ENCODE peak calls at places on chromosomes 6 and 20, in ten cellular contexts. T is HCT116; W is iPS DF 6.9; F is ovary; A is CD8-positive, alpha-beta T cell; K is lung; N is mucosa of descending colon; H is hepatocyte; J is ascending aorta; I is effector memory CD4-positive, alpha-beta T cell. O is an unnamed sample. For H3K4me1, the result is how much of the 10 kb centered on the place peaks cover.

GRCh38 chr6:140388141-140388802 is 1013.8 kb upstream of the CITED2 start:
- DNase-seq in T (no peak), W (no peak), F (no peak), A (no peak), K (no peak), N (no peak), H (no peak), J (no peak), I (no peak), O (no peak)

GRCh38 chr6:29673161-29673560 is 7.8 kb downstream of the ZFP57 start:
- DNase-seq in T (no peak), W (no peak), F (no peak), A (no peak), K (no peak), N (no peak), H (no peak), J (no peak), I (no peak), O (no peak)

GRCh38 chr6:150202404-150202803 is 59.6 kb downstream of the PPP1R14C start:
- DNase-seq in T (no peak), W (no peak), F (no peak), A (no peak), K (no peak), N (peak), H (peak), J (no peak), I (no peak), O (no peak)

GRCh38 chr20:29427201-29428060 is 1830.0 kb upstream of the DEFB115 start:
- DNase-seq in T (no peak), W (no peak), F (no peak), A (no peak), K (no peak), N (peak), H (no peak), J (no peak), I (no peak), O (no peak)

GRCh38 chr6:3762359-3762758 is 10.8 kb upstream of the PXDC1 start:
- DNase-seq in T (no peak), W (no peak), F (no peak), A (no peak), K (no peak), N (no peak), H (no peak), J (no peak), I (no peak), O (no peak)

GRCh38 chr6:12105271-12105670 is 93.2 kb downstream of the HIVEP1 start:
- DNase-seq in T (no peak), W (no peak), F (no peak), A (no peak), K (no peak), N (no peak), H (no peak), J (no peak), I (no peak), O (no peak)

GRCh38 chr6:87664943-87665342 is 37.1 kb downstream of the AKIRIN2 start:
- DNase-seq in T (no peak), W (no peak), F (no peak), A (no peak), K (no peak), N (no peak), H (no peak), J (no peak), I (no peak), O (no peak)

GRCh38 chr6:17311595-17312311 is 30.6 kb downstream of the RBM24 start:
- DNase-seq in T (no peak), W (no peak), F (no peak), A (no peak), K (no peak), N (no peak), H (peak), J (no peak), I (no peak), O (no peak)

GRCh38 chr6:45375449-45375848 is 2.3 kb downstream of the SUPT3H start:
- DNase-seq in T (no peak), W (no peak), F (no peak), A (no peak), K (no peak), N (no peak), H (no peak), J (no peak), I (no peak), O (no peak)

GRCh38 chr6:4383910-4384637 is 248.7 kb upstream of the ECI2 start:
- DNase-seq in T (no peak), W (no peak), F (no peak), A (no peak), K (no peak), N (no peak), H (peak), J (no peak), I (no peak), O (no peak)

GRCh38 chr20:62603021-62603906 is 39.0 kb upstream of the SLCO4A1 start:
- DNase-seq in T (no peak), W (no peak), F (no peak), A (peak), K (peak), N (peak), H (no peak), J (peak), I (peak), O (no peak)

GRCh38 chr6:158776737-158777136 is 42.4 kb downstream of the EZR start:
- DNase-seq in T (no peak), W (no peak), F (no peak), A (no peak), K (no peak), N (no peak), H (no peak), J (no peak), I (no peak), O (no peak)

GRCh38 chr20:37447688-37448087 is 73.4 kb upstream of the NNAT start:
- DNase-seq in T (no peak), W (no peak), F (no peak), A (no peak), K (no peak), N (no peak), H (no peak), J (no peak), I (no peak), O (no peak)

GRCh38 chr20:32908334-32909292 is 49.9 kb downstream of the EFCAB8 start:
- DNase-seq in T (no peak), W (no peak), F (no peak), A (no peak), K (no peak), N (peak), H (no peak), J (no peak), I (no peak), O (no peak)

GRCh38 chr6:88238901-88239300 is 72.8 kb upstream of the CNR1 start:
- DNase-seq in T (no peak), W (no peak), F (no peak), A (no peak), K (no peak), N (no peak), H (no peak), J (no peak), I (no peak), O (no peak)

GRCh38 chr6:158232445-158233213 is 64.5 kb downstream of the GTF2H5 start:
- DNase-seq in T (no peak), W (no peak), F (peak), A (peak), K (peak), N (peak), H (peak), J (no peak), I (peak), O (peak)

GRCh38 chr6:1622851-1623768 is 13.4 kb downstream of the FOXC1 start:
- DNase-seq in T (no peak), W (no peak), F (no peak), A (no peak), K (no peak), N (no peak), H (no peak), J (no peak), I (no peak), O (no peak)

GRCh38 chr6:96521267-96521624 is 360 bp upstream of the UFL1 start:
- DNase-seq in T (no peak), W (no peak), F (no peak), A (no peak), K (no peak), N (no peak), H (no peak), J (no peak), I (no peak), O (no peak)

GRCh38 chr6:134663356-134663755 is 286.5 kb downstream of the ALDH8A1 start:
- DNase-seq in T (no peak), W (no peak), F (no peak), A (no peak), K (no peak), N (no peak), H (no peak), J (no peak), I (no peak), O (no peak)

DNA sequence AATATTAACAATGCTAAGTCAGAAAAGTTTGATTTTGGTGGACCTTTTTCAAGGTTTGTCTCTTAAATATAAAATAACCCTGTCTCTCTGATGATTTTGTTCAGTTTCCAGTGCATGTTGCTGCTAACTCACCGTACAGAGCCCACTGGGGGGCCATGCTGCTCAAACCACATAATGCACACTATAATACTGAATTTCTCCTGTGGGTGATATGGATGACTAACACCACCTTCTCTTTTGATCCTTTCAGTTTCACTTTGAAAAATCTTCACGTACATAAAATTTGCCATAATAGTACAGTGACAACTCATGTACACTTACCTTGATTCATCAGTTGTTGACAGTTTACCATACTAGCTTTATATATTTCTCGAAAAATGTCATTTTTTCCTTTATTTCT is 506.6 kb upstream of the MAN1A1 start:
- DNase-seq in T (no peak), W (no peak), F (no peak), A (no peak), K (no peak), N (no peak), H (no peak), J (no peak), I (no peak), O (no peak)
- H3K4me3 ChIP-seq in T (no peak), W (no peak), F (no peak), A (peak), K (no peak), N (no peak), H (no peak), J (no peak), I (peak), O (peak)

GRCh38 chr6:49906511-49906910 is 40.2 kb upstream of the CRISP1 start:
- DNase-seq in T (no peak), W (no peak), F (no peak), A (no peak), K (no peak), N (no peak), H (no peak), J (no peak), I (no peak), O (no peak)

GRCh38 chr6:49911252-49911651 is 44.9 kb upstream of the CRISP1 start:
- DNase-seq in T (no peak), W (no peak), F (no peak), A (no peak), K (no peak), N (no peak), H (no peak), J (no peak), I (no peak), O (no peak)

GRCh38 chr6:49913656-49914055 is 47.3 kb upstream of the CRISP1 start:
- DNase-seq in T (no peak), W (no peak), F (no peak), A (no peak), K (no peak), N (no peak), H (peak), J (no peak), I (no peak), O (no peak)

GRCh38 chr6:49912193-49912592 is 45.9 kb upstream of the CRISP1 start:
- DNase-seq in T (no peak), W (no peak), F (no peak), A (no peak), K (no peak), N (no peak), H (no peak), J (no peak), I (no peak), O (no peak)

DNA sequence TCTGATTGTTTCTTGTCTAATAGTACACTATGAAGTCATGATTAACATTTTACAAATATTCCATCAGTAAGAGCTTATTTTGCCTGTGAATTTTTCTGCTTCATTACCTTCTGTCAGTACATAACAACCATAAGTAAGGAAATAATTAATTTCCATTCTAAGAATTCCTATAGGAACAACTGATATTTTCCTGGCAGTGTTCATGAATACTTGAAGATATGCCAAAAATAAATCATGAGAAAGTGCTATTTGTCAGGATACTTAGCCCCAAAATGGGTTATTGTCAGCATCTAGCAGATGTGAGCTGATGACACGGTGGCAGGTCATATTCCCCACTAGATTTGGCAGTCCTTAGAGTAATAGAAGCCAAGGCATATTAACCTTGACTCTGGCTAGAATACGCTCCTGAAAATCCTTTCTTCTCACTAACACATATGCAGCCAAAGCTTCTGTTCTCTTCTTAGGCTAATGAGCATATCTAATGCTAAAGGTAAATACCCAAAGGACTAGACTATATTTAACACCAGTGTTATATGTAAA is 43.2 kb upstream of the CRISP1 start:
- DNase-seq in T (no peak), W (no peak), F (no peak), A (no peak), K (no peak), N (no peak), H (no peak), J (no peak), I (no peak), O (no peak)
- H3K4me1 ChIP-seq in T (under half), W (under half), F (under half), A (under half), K (under half), N (under half), H (under half), J (under half), I (under half), O (under half)

GRCh38 chr6:38172739-38173415 is 353.4 kb downstream of the ZFAND3 start:
- DNase-seq in T (no peak), W (no peak), F (no peak), A (no peak), K (no peak), N (no peak), H (no peak), J (no peak), I (no peak), O (no peak)
- H3K4me3 ChIP-seq in T (no peak), W (no peak), F (no peak), A (no peak), K (no peak), N (no peak), H (no peak), J (no peak), I (no peak), O (no peak)

GRCh38 chr6:90442366-90442765 is 144.5 kb downstream of the MAP3K7 start:
- DNase-seq in T (no peak), W (no peak), F (no peak), A (no peak), K (no peak), N (no peak), H (no peak), J (no peak), I (no peak), O (no peak)

GRCh38 chr6:90444125-90444745 is 142.6 kb downstream of the MAP3K7 start:
- DNase-seq in T (no peak), W (no peak), F (no peak), A (no peak), K (peak), N (no peak), H (no peak), J (no peak), I (no peak), O (no peak)

GRCh38 chr6:90445533-90446108 is 141.3 kb downstream of the MAP3K7 start:
- DNase-seq in T (no peak), W (no peak), F (no peak), A (no peak), K (no peak), N (no peak), H (no peak), J (no peak), I (no peak), O (no peak)

GRCh38 chr6:90450268-90450953 is 136.5 kb downstream of the MAP3K7 start:
- DNase-seq in T (no peak), W (no peak), F (no peak), A (no peak), K (no peak), N (no peak), H (no peak), J (no peak), I (no peak), O (no peak)

GRCh38 chr6:90446164-90446563 is 140.7 kb downstream of the MAP3K7 start:
- DNase-seq in T (no peak), W (no peak), F (peak), A (no peak), K (no peak), N (no peak), H (no peak), J (no peak), I (no peak), O (no peak)
- H3K4me1 ChIP-seq in T (under half), W (under half), F (under half), A (under half), K (under half), N (under half), H (under half), J (under half), I (under half), O (under half)

GRCh38 chr20:48208176-48208575 is 422.9 kb upstream of the SULF2 start:
- DNase-seq in T (no peak), W (no peak), F (no peak), A (no peak), K (no peak), N (no peak), H (no peak), J (no peak), I (no peak), O (no peak)

GRCh38 chr20:48211847-48212246 is 426.6 kb upstream of the SULF2 start:
- DNase-seq in T (no peak), W (no peak), F (no peak), A (no peak), K (no peak), N (no peak), H (no peak), J (no peak), I (no peak), O (no peak)

GRCh38 chr20:48212806-48213509 is 427.7 kb upstream of the SULF2 start:
- DNase-seq in T (no peak), W (no peak), F (no peak), A (no peak), K (no peak), N (no peak), H (no peak), J (no peak), I (no peak), O (no peak)

GRCh38 chr20:48209102-48209501 is 423.8 kb upstream of the SULF2 start:
- DNase-seq in T (no peak), W (no peak), F (no peak), A (no peak), K (no peak), N (no peak), H (no peak), J (no peak), I (no peak), O (no peak)

GRCh38 chr20:48210111-48211029 is 425.1 kb upstream of the SULF2 start:
- DNase-seq in T (no peak), W (no peak), F (no peak), A (no peak), K (no peak), N (no peak), H (no peak), J (no peak), I (no peak), O (no peak)
- H3K4me3 ChIP-seq in T (no peak), W (no peak), F (no peak), A (no peak), K (no peak), N (no peak), H (no peak), J (no peak), I (no peak), O (no peak)

GRCh38 chr6:36727491-36728021 is 29.9 kb downstream of the RAB44 start:
- DNase-seq in T (no peak), W (no peak), F (no peak), A (no peak), K (no peak), N (no peak), H (no peak), J (no peak), I (no peak), O (no peak)

GRCh38 chr6:36722365-36722764 is 24.7 kb downstream of the RAB44 start:
- DNase-seq in T (no peak), W (no peak), F (no peak), A (no peak), K (no peak), N (no peak), H (no peak), J (no peak), I (no peak), O (no peak)

GRCh38 chr6:36725581-36725980 is 28.0 kb downstream of the RAB44 start:
- DNase-seq in T (no peak), W (no peak), F (no peak), A (no peak), K (no peak), N (no peak), H (no peak), J (no peak), I (no peak), O (no peak)

GRCh38 chr6:36722879-36723278 is 25.3 kb downstream of the RAB44 start:
- DNase-seq in T (no peak), W (no peak), F (no peak), A (no peak), K (no peak), N (no peak), H (no peak), J (no peak), I (no peak), O (no peak)

GRCh38 chr6:36724514-36725385 is 27.1 kb downstream of the RAB44 start:
- DNase-seq in T (peak), W (peak), F (peak), A (no peak), K (peak), N (no peak), H (peak), J (no peak), I (no peak), O (no peak)
- H3K4me1 ChIP-seq in T (under half), W (under half), F (under half), A (under half), K (under half), N (under half), H (under half), J (under half), I (under half), O (under half)

GRCh38 chr6:163504984-163505640 is 90.6 kb downstream of the QKI start:
- DNase-seq in T (no peak), W (no peak), F (no peak), A (no peak), K (no peak), N (no peak), H (no peak), J (no peak), I (no peak), O (no peak)
- H3K4me3 ChIP-seq in T (no peak), W (no peak), F (no peak), A (no peak), K (no peak), N (no peak), H (no peak), J (no peak), I (no peak), O (no peak)

GRCh38 chr20:3679749-3680700 is 1.8 kb downstream of the ADAM33 start:
- DNase-seq in T (no peak), W (no peak), F (peak), A (no peak), K (no peak), N (no peak), H (peak), J (peak), I (no peak), O (no peak)

GRCh38 chr20:3678893-3679720 is 2.7 kb downstream of the ADAM33 start:
- DNase-seq in T (no peak), W (no peak), F (no peak), A (no peak), K (no peak), N (no peak), H (no peak), J (no peak), I (no peak), O (no peak)

GRCh38 chr20:3680701-3681351 is 984 bp downstream of the ADAM33 start:
- DNase-seq in T (no peak), W (no peak), F (no peak), A (no peak), K (no peak), N (no peak), H (no peak), J (no peak), I (no peak), O (no peak)

GRCh38 chr20:3681352-3681930 is 369 bp downstream of the ADAM33 start:
- DNase-seq in T (no peak), W (no peak), F (no peak), A (no peak), K (no peak), N (no peak), H (no peak), J (no peak), I (no peak), O (no peak)

GRCh38 chr20:3681931-3682820 is at the start of gene ADAM33:
- DNase-seq in T (no peak), W (no peak), F (peak), A (no peak), K (no peak), N (no peak), H (peak), J (no peak), I (no peak), O (no peak)
- H3K4me1 ChIP-seq in T (under half), W (under half), F (under half), A (under half), K (under half), N (under half), H (under half), J (under half), I (under half), O (under half)